ENCODE peak calls at places on chromosomes 13 and 19, in eight cellular contexts. K, R, A, L, I, H, W and V are unnamed samples.

GRCh38 chr13:48944221-48944620 is 31.5 kb upstream of the FNDC3A start:
- DNase-seq in H (no peak), A (no peak), L (no peak), I (peak), K (no peak), W (no peak), R (no peak), V (no peak)

GRCh38 chr13:75426421-75426820 is 55.5 kb downstream of the TBC1D4 start:
- DNase-seq in L (no peak), A (no peak), R (no peak), K (no peak), W (no peak), H (no peak), I (no peak), V (no peak)

GRCh38 chr13:38008636-38009035 is 139.1 kb upstream of the TRPC4 start:
- DNase-seq in R (no peak), W (no peak), H (no peak), K (no peak), I (peak), A (no peak), L (no peak), V (no peak)

GRCh38 chr13:35598233-35598632 is 121.7 kb upstream of the MAB21L1 start:
- DNase-seq in L (no peak), H (no peak), W (no peak), I (no peak), A (no peak), K (no peak), R (no peak), V (no peak)

GRCh38 chr19:45955905-45956608 is 17.6 kb downstream of the NOVA2 start:
- DNase-seq in H (no peak), I (peak), R (peak), W (no peak), L (peak), K (peak), A (no peak), V (no peak)

GRCh38 chr19:36225219-36225892 is 10.4 kb downstream of the ZNF146 start:
- DNase-seq in L (no peak), W (no peak), A (no peak), K (peak), I (peak), H (no peak), R (peak), V (no peak)

GRCh38 chr13:91203430-91203829 is 144.1 kb upstream of the MIR17HG start:
- DNase-seq in I (no peak), L (no peak), H (no peak), W (no peak), R (no peak), A (no peak), K (no peak), V (no peak)

GRCh38 chr19:35845215-35846037 is 6.9 kb downstream of the NPHS1 start:
- DNase-seq in I (no peak), W (no peak), A (no peak), H (no peak), K (peak), R (no peak), L (no peak), V (no peak)

GRCh38 chr13:113096052-113096744 is 9.4 kb upstream of the F7 start:
- DNase-seq in K (no peak), A (no peak), L (peak), R (no peak), H (no peak), I (no peak), W (peak), V (no peak)